ENCODE peak calls at places on chromosomes 6 and 20, in four cellular contexts. E is AG10803, W is endodermal cell, Z is endothelial cell. Q is an unnamed sample.

GRCh38 chr6:148758492-148758891 is 11.7 kb downstream of the UST start:
- DNase-seq in E (no peak), W (no peak), Z (no peak), Q (no peak)

GRCh38 chr6:90044833-90045337 is 150.6 kb downstream of the GJA10 start:
- DNase-seq in E (peak; percentile 67), Z (no peak), W (no peak), Q (peak; percentile 61)

GRCh38 chr20:7505152-7505834 is 435.0 kb downstream of the HAO1 start:
- DNase-seq in W (no peak), Z (no peak), E (no peak), Q (no peak)

GRCh38 chr20:58447733-58448391 is 58.8 kb downstream of the VAPB start:
- DNase-seq in E (peak; percentile 48), W (peak; percentile 91), Z (peak; percentile 70), Q (peak; percentile 61)

GRCh38 chr6:107491791-107492674 is 2.1 kb downstream of the SOBP start:
- DNase-seq in W (no peak), E (peak; percentile 63), Z (no peak), Q (peak; percentile 71)

GRCh38 chr6:41284726-41285125 is 1.8 kb downstream of the TREM1 start:
- DNase-seq in W (no peak), E (peak; percentile 35), Z (no peak), Q (no peak)

GRCh38 chr6:18260448-18261106 is 3.8 kb downstream of the DEK start:
- DNase-seq in W (peak; percentile 61), Z (no peak), E (peak; percentile 54), Q (peak; percentile 40)

GRCh38 chr6:125868252-125868651 is 77.5 kb downstream of the NCOA7 start:
- DNase-seq in E (peak; percentile 62), Z (no peak), W (no peak), Q (no peak)

GRCh38 chr6:73614802-73615201 is 39.0 kb downstream of the SLC17A5 start:
- DNase-seq in W (no peak), Z (no peak), E (no peak), Q (no peak)

GRCh38 chr6:35790683-35791082 is 6.4 kb downstream of the CLPS start:
- DNase-seq in E (no peak), W (no peak), Z (no peak), Q (no peak)

GRCh38 chr6:99814230-99814928 is 179.6 kb downstream of the MCHR2 start:
- DNase-seq in E (no peak), Z (no peak), W (no peak), Q (no peak)

GRCh38 chr6:13407709-13408695 is 79.4 kb downstream of the GFOD1 start:
- DNase-seq in W (no peak), E (peak; percentile 85), Z (no peak), Q (peak; percentile 51)

GRCh38 chr6:23435798-23436197 is 690.2 kb upstream of the NRSN1 start:
- DNase-seq in E (no peak), W (no peak), Z (no peak), Q (no peak)

GRCh38 chr20:16701296-16701695 is 28.5 kb upstream of the SNRPB2 start:
- DNase-seq in Z (peak; percentile 8), E (peak; percentile 2), W (peak; percentile 59), Q (no peak)
- TF ChIP-seq CTCF in Z (peak; percentile 15), E (peak; percentile 30), W (peak; percentile 79), Q (peak; percentile 14)

GRCh38 chr20:35478804-35479472 is 23.5 kb downstream of the CEP250 start:
- DNase-seq in W (peak; percentile 85), E (no peak), Z (peak; percentile 57), Q (no peak)
- TF ChIP-seq CTCF in W (peak; percentile 56), E (no peak), Z (no peak), Q (peak; percentile 17)

DNA sequence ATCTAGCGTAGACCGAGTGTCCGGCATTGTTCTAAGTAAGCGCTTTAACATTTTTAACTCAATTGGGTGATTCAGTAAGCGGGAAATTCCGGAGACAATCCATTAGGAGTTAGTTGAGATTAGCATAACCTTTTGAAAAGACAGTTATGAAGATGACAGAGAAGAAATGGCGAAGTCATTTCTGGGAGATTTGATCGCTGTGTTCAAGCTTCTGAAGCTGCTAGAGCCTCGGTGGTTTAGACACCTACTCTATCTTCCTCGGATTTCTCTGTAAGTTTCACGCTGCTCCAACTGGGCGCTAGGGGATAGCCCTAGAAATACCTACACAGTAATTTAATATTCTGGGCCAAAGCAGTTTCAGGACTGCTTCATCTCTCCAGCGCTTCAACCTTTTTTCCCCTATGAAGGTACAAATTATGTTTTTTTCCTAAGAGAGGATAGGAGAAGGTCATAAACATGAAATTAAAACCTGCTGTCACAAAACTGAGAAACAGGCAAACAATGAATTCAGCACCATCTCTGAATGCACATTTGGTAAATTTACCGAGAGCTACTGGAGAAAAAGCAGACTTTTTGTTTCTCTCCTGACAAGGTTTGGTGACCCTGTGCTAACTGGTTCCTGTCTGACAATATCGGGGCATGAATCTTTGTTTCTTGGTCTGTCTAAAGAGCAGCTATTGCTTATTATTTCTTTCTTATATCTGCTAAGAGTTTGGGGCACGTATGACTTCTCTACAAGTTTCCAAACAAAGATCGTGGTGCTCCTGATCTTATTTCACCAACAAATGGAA is 22.4 kb downstream of the ZNF311 start:
- DNase-seq in E (peak; percentile 52), W (no peak), Z (peak; percentile 21), Q (peak; percentile 79)
- TF ChIP-seq CTCF in E (peak; percentile 34), W (peak; percentile 44), Z (no peak), Q (peak; percentile 29)

DNA sequence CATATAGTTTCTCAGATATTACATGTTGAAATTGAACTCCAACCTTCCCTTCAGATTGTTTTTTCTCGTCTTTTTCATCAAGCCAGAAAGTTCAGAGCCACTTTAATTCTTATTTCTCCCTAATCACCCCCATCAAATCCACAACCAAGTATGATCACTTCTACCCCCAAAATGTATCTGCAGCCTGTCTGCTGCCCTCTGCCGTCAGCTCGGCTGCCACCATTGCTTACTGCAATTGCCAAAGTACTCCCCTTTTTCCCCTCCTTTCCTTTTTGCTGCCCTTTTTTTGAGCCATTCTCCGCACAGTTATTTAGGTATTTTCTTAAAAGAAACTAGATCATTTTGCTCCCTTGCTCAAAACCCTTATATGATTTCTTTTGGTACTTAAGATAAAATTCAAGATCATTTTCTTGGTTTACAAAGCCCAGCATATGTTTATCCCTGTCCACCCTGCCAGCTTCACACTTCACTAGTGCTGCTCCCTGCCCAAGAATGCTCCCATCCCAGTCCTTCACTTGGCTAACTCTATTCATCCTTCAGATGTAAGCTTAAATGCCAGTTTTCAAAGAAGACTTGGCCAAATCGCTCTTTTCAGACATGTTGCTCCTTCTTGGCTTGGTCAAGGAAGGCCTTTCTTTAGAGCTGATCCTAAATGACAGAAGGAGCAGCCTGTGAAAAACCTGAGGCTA is 63.6 kb downstream of the SH3BGRL2 start:
- DNase-seq in W (peak; percentile 67), E (peak; percentile 4), Z (no peak), Q (no peak)
- TF ChIP-seq CTCF in W (peak; percentile 70), E (peak; percentile 49), Z (no peak), Q (peak; percentile 37)

GRCh38 chr20:12255571-12255970 is 337.9 kb downstream of the BTBD3 start:
- DNase-seq in E (no peak), W (no peak), Z (no peak), Q (no peak)
- TF ChIP-seq CTCF in E (no peak), W (no peak), Z (no peak), Q (no peak)